ENCODE peak calls at places on chromosomes 1 and 21, in nine cellular contexts. F, H, K, U, N, E, Q, A and L are unnamed samples.

GRCh38 chr1:94324168-94324544 is 86.8 kb upstream of the ARHGAP29 start:
- DNase-seq in U (no peak), E (no peak), F (no peak), N (no peak), K (peak), H (no peak), A (no peak), Q (no peak), L (no peak)

GRCh38 chr1:245577396-245578157 is 422.8 kb downstream of the KIF26B start:
- DNase-seq in F (no peak), H (no peak), N (no peak), U (no peak), A (no peak), K (no peak), Q (no peak), E (no peak), L (no peak)

GRCh38 chr1:156081174-156082110 is 823 bp downstream of the MEX3A start:
- DNase-seq in K (peak), N (no peak), Q (peak), F (no peak), U (no peak), A (no peak), H (no peak), E (no peak), L (no peak)

GRCh38 chr21:41632748-41633475 is 125.0 kb upstream of the TMPRSS2 start:
- DNase-seq in U (no peak), F (no peak), K (no peak), N (no peak), A (no peak), Q (no peak), H (no peak), E (no peak), L (no peak)

GRCh38 chr1:37096523-37096922 is 62.2 kb upstream of the GRIK3 start:
- DNase-seq in A (no peak), E (no peak), U (no peak), F (peak), K (no peak), H (no peak), Q (peak), N (no peak), L (no peak)

GRCh38 chr1:154972517-154973343 is 1.8 kb upstream of the CKS1B start:
- DNase-seq in N (peak), Q (peak), H (peak), E (peak), K (peak), U (no peak), F (peak), A (peak), L (peak)

GRCh38 chr1:43439781-43440180 is 13.9 kb downstream of the HYI start:
- DNase-seq in H (peak), A (no peak), U (no peak), Q (peak), K (no peak), N (no peak), F (no peak), E (no peak), L (no peak)

GRCh38 chr1:80929868-80930508 is 870.7 kb upstream of the ADGRL2 start:
- DNase-seq in N (no peak), K (no peak), Q (no peak), H (no peak), A (no peak), F (no peak), E (no peak), U (no peak), L (no peak)

GRCh38 chr1:37739222-37739621 is 25.7 kb downstream of the EPHA10 start:
- DNase-seq in U (no peak), F (no peak), Q (no peak), K (no peak), N (no peak), E (no peak), H (no peak), A (no peak), L (peak)

GRCh38 chr1:155093938-155094621 is 15.4 kb downstream of the EFNA3 start:
- DNase-seq in E (peak), H (peak), K (peak), F (peak), U (no peak), Q (peak), A (no peak), N (peak), L (no peak)

GRCh38 chr1:244659694-244660093 is 6.8 kb downstream of the DESI2 start:
- DNase-seq in E (no peak), A (no peak), H (no peak), U (no peak), K (no peak), N (no peak), Q (no peak), F (no peak), L (no peak)

DNA sequence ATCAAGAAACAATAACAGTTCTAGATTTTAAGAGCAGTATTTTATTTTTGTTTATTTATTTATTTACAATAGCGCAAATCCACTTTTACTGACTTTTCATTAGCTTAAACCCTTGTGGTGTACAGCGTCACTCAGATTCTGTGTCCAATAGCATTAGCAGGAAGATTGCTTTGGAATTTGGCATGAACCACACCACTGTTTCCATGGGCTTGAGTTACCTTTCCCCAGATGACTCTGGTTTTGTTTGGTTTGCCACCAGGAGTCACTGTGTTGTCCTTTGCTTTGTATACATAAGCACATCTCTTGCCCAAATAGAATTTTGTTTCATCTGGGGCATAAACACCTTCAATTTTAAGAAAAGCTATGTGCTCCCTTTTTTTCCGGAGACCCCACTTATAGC is 25.9 kb upstream of the SNRPE start:
- DNase-seq in E (no peak), H (no peak), K (no peak), Q (no peak), N (no peak), F (no peak), U (no peak), A (no peak), L (no peak)
- TF ChIP-seq CTCF in E (no peak), H (no peak), K (no peak), Q (peak), N (peak), F (peak), U (no peak), A (no peak), L (no peak)

GRCh38 chr1:228411121-228411520 is 4.5 kb upstream of the TRIM11 start:
- DNase-seq in N (no peak), F (no peak), Q (no peak), E (no peak), U (no peak), K (no peak), H (no peak), A (no peak), L (no peak)
- TF ChIP-seq CTCF in N (no peak), F (no peak), Q (no peak), E (no peak), U (no peak), K (no peak), H (no peak), A (no peak), L (no peak)

GRCh38 chr1:9249534-9250335 is 15.2 kb downstream of the H6PD start:
- DNase-seq in A (no peak), Q (peak), U (no peak), H (peak), E (peak), K (no peak), N (no peak), F (peak), L (no peak)
- TF ChIP-seq CTCF in A (peak), Q (peak), U (peak), H (peak), E (peak), K (peak), N (peak), F (peak), L (peak)

GRCh38 chr1:107666493-107666892 is 298.5 kb downstream of the VAV3 start:
- DNase-seq in K (no peak), A (no peak), U (no peak), H (no peak), Q (no peak), E (no peak), F (no peak), N (no peak), L (no peak)

GRCh38 chr1:107668762-107669161 is 296.2 kb downstream of the VAV3 start:
- DNase-seq in F (no peak), K (peak), H (no peak), A (no peak), Q (no peak), E (no peak), N (no peak), U (no peak), L (no peak)

GRCh38 chr1:107662976-107663375 is 302.0 kb downstream of the VAV3 start:
- DNase-seq in E (no peak), F (no peak), U (no peak), A (no peak), H (no peak), K (no peak), Q (no peak), N (no peak), L (no peak)

GRCh38 chr1:107661142-107661541 is 303.8 kb downstream of the VAV3 start:
- DNase-seq in U (no peak), A (no peak), K (no peak), N (no peak), F (no peak), Q (no peak), E (no peak), H (no peak), L (no peak)

DNA sequence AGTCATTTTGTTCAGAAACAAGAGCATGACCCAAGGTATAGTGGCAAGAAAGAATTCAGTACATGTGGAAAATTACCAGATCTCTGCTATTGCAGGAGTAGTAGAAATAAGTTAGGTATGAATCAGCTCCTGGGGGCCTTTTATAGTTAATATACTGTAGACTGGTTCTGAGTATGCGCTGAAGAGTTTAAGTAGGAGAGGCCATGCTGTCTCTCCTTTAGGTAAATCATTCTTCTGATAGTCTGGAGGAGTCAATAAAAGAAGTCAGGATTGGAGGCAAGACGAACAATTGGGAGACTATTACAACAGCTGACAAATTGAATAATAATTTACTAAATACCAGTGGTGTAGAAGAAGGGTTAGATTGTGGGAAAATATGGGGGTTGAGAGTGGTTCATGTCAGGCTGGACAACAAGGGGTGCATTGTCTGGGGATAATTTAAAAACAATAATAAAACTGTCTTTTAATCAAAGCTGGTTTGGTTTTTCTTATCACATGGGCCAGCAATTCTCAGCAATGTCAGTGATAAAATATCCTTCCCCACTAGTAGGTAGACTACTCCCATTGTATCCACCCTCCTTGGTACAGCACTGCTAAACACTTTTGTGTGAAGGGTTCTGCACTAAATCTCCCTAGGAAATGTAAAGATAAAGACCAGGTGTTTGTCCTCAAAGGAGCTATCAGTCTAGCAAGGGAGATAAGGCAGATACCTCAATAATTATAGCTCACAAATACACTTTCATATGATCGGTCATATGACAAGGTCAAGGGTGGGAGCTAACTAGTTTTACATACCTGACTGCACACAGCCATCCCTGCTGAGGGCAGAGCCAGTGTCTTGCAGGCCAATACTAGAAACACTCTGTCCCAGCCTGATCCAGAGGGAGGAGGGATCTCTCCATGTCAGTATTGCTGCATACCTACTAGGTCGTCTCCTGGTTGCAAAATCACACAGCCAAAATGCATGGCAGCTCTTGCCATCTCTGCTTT is 299.8 kb downstream of the VAV3 start:
- DNase-seq in Q (no peak), F (no peak), N (no peak), U (no peak), K (no peak), H (no peak), A (no peak), E (no peak), L (no peak)
- TF ChIP-seq CTCF in Q (no peak), F (no peak), N (no peak), U (no peak), K (no peak), H (no peak), A (no peak), E (no peak), L (no peak)

DNA sequence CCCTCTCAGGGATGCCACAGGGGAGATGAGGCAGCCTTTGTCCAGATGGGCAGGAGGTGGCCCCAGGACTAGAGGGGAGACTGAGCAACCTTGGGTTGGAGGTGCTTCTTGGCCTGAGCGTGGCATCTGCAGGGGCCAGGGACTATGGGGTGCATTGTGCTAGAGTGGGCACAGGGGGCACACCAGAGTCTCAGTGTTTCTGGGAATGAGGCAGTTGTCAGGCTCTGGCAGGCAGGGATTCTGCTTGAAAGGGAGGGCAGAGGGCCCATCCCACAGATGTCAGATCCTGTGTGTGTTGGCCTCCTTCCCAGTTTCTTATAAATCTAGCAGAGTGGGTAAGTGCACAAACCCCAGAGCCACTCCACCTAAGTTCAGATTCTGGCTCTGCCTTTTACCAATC is 13.7 kb downstream of the LGR6 start:
- DNase-seq in N (peak), A (peak), E (no peak), U (no peak), Q (peak), H (no peak), K (peak), F (no peak), L (no peak)
- TF ChIP-seq CTCF in N (peak), A (peak), E (no peak), U (no peak), Q (peak), H (no peak), K (peak), F (peak), L (no peak)